ENCODE peak calls at places on chromosomes 3 and 15, in eight cellular contexts. L is A549, B is adrenal gland, I is NB4, Z is thyroid gland, K is upper lobe of right lung, P is HCT116, E is tibial artery. Q is an unnamed sample.

GRCh38 chr3:8793242-8793641 is 23.8 kb upstream of the OXTR start:
- DNase-seq in B (peak; percentile 81), Z (no peak), I (no peak), P (no peak), E (no peak), L (peak; percentile 68), K (no peak), Q (peak; percentile 87)

GRCh38 chr15:85926834-85927233 is 132.1 kb upstream of the KLHL25 start:
- DNase-seq in E (no peak), L (no peak), Z (no peak), P (no peak), K (no peak), I (no peak), B (no peak), Q (no peak)

GRCh38 chr3:32868719-32869512 is 51.1 kb downstream of the TRIM71 start:
- DNase-seq in L (no peak), Z (no peak), P (no peak), K (no peak), I (no peak), E (no peak), B (no peak), Q (no peak)

GRCh38 chr3:57068437-57069089 is 8.1 kb downstream of the SPATA12 start:
- DNase-seq in I (peak; percentile 97), P (peak; percentile 81), B (peak; percentile 86), Z (peak; percentile 80), K (no peak), L (peak; percentile 55), E (peak; percentile 77), Q (peak; percentile 90)

GRCh38 chr3:11095932-11096265 is 58.4 kb upstream of the HRH1 start:
- DNase-seq in P (peak; percentile 48), L (no peak), I (peak; percentile 92), E (no peak), B (no peak), K (no peak), Z (no peak), Q (no peak)

GRCh38 chr3:72255736-72256559 is 471.0 kb upstream of the PROK2 start:
- DNase-seq in I (no peak), K (peak; percentile 77), Z (peak; percentile 63), B (no peak), L (no peak), P (no peak), E (peak; percentile 41), Q (peak; percentile 71)

GRCh38 chr3:190224466-190225185 is 97.6 kb downstream of the CLDN1 start:
- DNase-seq in B (no peak), I (no peak), E (no peak), K (no peak), L (no peak), P (no peak), Z (no peak), Q (no peak)

GRCh38 chr3:45795882-45796765 is at the start of gene SLC6A20:
- DNase-seq in E (no peak), Z (peak; percentile 8), B (no peak), I (no peak), K (peak; percentile 73), P (no peak), L (no peak), Q (peak; percentile 33)

GRCh38 chr3:141386611-141387110 is 18.4 kb downstream of the ZBTB38 start:
- DNase-seq in B (no peak), I (no peak), E (no peak), Z (no peak), K (no peak), L (no peak), P (no peak), Q (no peak)

GRCh38 chr15:90338483-90338980 is 13.6 kb upstream of the ZNF774 start:
- DNase-seq in P (no peak), I (no peak), B (no peak), Z (no peak), K (no peak), E (no peak), L (no peak), Q (peak; percentile 56)

GRCh38 chr15:90343391-90343790 is 8.7 kb upstream of the ZNF774 start:
- DNase-seq in P (no peak), I (peak; percentile 46), K (no peak), L (no peak), Z (no peak), B (no peak), E (no peak), Q (peak; percentile 75)

GRCh38 chr15:90342655-90343054 is 9.4 kb upstream of the ZNF774 start:
- DNase-seq in Z (no peak), I (peak; percentile 71), K (no peak), L (no peak), B (no peak), P (no peak), E (no peak), Q (no peak)

GRCh38 chr15:90337256-90337655 is 14.8 kb upstream of the ZNF774 start:
- DNase-seq in P (no peak), Z (no peak), K (no peak), E (no peak), I (peak; percentile 69), B (no peak), L (no peak), Q (peak; percentile 85)

GRCh38 chr15:90340345-90340744 is 11.7 kb upstream of the ZNF774 start:
- DNase-seq in B (no peak), I (no peak), P (peak; percentile 73), K (no peak), L (no peak), E (no peak), Z (no peak), Q (no peak)
- TF ChIP-seq CTCF in B (no peak), I (no peak), P (peak; percentile 53), K (no peak), L (no peak), E (no peak), Z (no peak), Q (no peak)

GRCh38 chr3:36923981-36924747 is 20.7 kb downstream of the TRANK1 start:
- DNase-seq in I (peak; percentile 21), P (no peak), Z (no peak), B (no peak), L (no peak), K (no peak), E (no peak), Q (no peak)

GRCh38 chr3:36920884-36921567 is 23.8 kb downstream of the TRANK1 start:
- DNase-seq in Z (no peak), L (no peak), K (no peak), B (no peak), I (no peak), P (no peak), E (no peak), Q (no peak)

GRCh38 chr3:36926292-36926897 is 18.5 kb downstream of the TRANK1 start:
- DNase-seq in I (no peak), Z (no peak), K (no peak), L (no peak), E (no peak), B (no peak), P (no peak), Q (no peak)

GRCh38 chr3:36924748-36925521 is 19.9 kb downstream of the TRANK1 start:
- DNase-seq in K (no peak), L (no peak), B (no peak), E (no peak), I (no peak), P (no peak), Z (no peak), Q (no peak)

GRCh38 chr3:36923523-36923943 is 21.3 kb downstream of the TRANK1 start:
- DNase-seq in L (no peak), I (no peak), E (no peak), Z (no peak), B (no peak), P (no peak), K (no peak), Q (no peak)
- TF ChIP-seq CTCF in L (peak; percentile 17), I (no peak), E (peak; percentile 8), Z (no peak), B (peak; percentile 17), P (peak; percentile 6), K (no peak), Q (no peak)

GRCh38 chr15:68560501-68561113 is 18.2 kb upstream of the CORO2B start:
- DNase-seq in E (no peak), I (no peak), Z (no peak), K (peak; percentile 31), L (no peak), B (no peak), P (no peak), Q (no peak)
- TF ChIP-seq CTCF in E (no peak), I (no peak), Z (no peak), K (no peak), L (no peak), B (no peak), P (no peak), Q (no peak)

DNA sequence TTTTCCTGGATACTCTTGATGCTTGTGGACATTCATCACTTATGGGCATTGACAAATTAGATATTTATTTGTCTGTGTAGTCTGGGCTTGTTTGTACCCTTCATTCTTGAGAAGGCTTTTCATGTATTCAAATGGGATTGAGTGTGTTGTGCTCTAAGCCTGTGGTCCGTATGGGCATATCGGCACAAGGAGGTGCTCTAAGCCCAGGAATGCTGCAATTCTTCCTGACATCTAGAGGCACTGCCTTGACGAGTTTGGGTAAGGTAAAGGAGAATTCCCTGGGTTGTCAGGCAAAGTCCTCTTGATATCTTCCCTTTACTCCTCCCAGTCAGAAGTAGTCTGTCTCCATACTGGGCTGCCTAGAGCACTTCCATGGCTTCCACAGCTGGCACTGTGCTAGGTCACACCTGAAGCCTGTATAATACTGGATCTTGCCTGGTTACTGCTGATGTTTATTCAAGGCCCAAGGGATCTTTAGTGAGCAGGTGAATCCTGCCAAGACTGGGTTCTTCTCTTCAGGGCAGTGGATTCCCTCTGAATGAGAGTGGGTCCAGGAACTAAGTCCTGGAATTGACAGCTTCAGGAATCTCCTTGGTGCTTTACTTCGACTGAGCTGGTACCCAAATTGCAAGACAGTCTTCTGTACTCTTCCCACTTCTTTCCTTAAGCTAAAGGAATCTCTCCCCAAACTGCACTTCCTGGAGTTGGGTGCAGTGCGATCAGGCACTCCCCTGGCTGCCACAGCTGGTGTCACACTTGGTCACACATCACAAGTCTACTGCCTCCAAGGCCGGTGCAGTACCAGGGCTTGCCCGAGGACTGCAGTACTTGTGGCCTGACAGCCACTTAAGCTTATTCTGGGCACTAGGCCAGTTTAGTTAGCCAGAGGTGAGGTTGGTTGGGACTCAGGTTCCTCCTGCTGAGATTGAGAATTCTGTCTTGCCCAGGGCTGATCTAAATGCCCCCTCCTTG is 46.0 kb downstream of the GALK2 start:
- DNase-seq in Z (peak; percentile 97), E (no peak), L (no peak), P (peak; percentile 16), K (peak; percentile 77), B (peak; percentile 70), I (no peak), Q (peak; percentile 40)
- TF ChIP-seq CTCF in Z (no peak), E (no peak), L (no peak), P (peak; percentile 27), K (peak; percentile 29), B (no peak), I (no peak), Q (peak; percentile 40)

GRCh38 chr3:13494463-13495350 is 14.6 kb downstream of the HDAC11 start:
- DNase-seq in K (peak; percentile 51), Z (no peak), B (no peak), I (peak; percentile 49), E (no peak), L (peak; percentile 58), P (no peak), Q (peak; percentile 36)
- TF ChIP-seq CTCF in K (peak; percentile 46), Z (no peak), B (peak; percentile 18), I (peak; percentile 84), E (peak; percentile 16), L (peak; percentile 54), P (peak; percentile 73), Q (peak; percentile 57)

DNA sequence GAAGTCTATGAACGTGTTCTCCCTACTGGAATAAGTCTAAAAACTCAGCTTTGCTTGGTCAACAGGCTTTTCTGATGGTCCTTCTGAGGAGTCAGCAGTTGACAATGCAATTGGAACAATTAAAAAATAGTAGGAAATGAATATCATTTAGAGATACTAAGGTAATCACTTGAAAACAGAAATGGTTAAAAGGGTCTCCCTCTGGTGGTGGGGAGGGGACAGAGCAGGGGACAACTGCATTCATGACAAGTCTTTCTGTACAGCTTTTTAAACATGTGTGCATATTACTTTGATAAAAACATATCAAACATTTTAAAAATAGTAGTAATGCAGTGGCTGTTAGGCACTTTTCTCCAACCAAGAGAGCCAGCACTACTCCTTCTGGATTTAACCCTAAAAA is 119.9 kb upstream of the FHIT start:
- DNase-seq in E (no peak), Z (no peak), I (peak; percentile 35), B (peak; percentile 56), K (no peak), L (peak; percentile 3), P (peak; percentile 35), Q (peak; percentile 7)
- TF ChIP-seq CTCF in E (no peak), Z (no peak), I (peak; percentile 50), B (peak; percentile 24), K (peak; percentile 41), L (peak; percentile 27), P (peak; percentile 80), Q (peak; percentile 35)